ENCODE peak calls at places on chromosome 21, in seven cellular contexts. R, X, B, T, M, K and S are unnamed samples. For H3K4me1, the result is how much of the 10 kb centered on the place peaks cover.

GRCh38 chr21:27721675-27722074 is 754.8 kb upstream of the ADAMTS5 start:
- DNase-seq in R (no peak), X (no peak), B (no peak), T (no peak), M (no peak), K (no peak), S (no peak)

GRCh38 chr21:46071082-46071481 is 26.8 kb upstream of the COL6A2 start:
- DNase-seq in R (no peak), X (no peak), B (no peak), T (no peak), M (no peak), K (peak), S (peak)

GRCh38 chr21:17089121-17089520 is 423.7 kb upstream of the CXADR start:
- DNase-seq in R (no peak), X (no peak), B (no peak), T (no peak), M (no peak), K (no peak), S (no peak)

GRCh38 chr21:37047079-37047478 is 25.8 kb downstream of the PIGP start:
- DNase-seq in R (no peak), X (no peak), B (no peak), T (peak), M (no peak), K (peak), S (no peak)

GRCh38 chr21:14273736-14274538 is 58.0 kb downstream of the RBM11 start:
- DNase-seq in R (peak), X (no peak), B (no peak), T (peak), M (no peak), K (peak), S (peak)

GRCh38 chr21:38351961-38352521 is 95.2 kb downstream of the KCNJ15 start:
- DNase-seq in R (no peak), X (no peak), B (peak), T (peak), M (peak), K (peak), S (no peak)

GRCh38 chr21:44286086-44286715 is 525 bp downstream of the AIRE start:
- DNase-seq in R (no peak), X (no peak), B (no peak), T (no peak), M (no peak), K (no peak), S (no peak)

GRCh38 chr21:16176570-16176969 is 446.8 kb downstream of the USP25 start:
- DNase-seq in R (no peak), X (no peak), B (peak), T (no peak), M (peak), K (no peak), S (no peak)

GRCh38 chr21:31293986-31294385 is 50.1 kb downstream of the TIAM1 start:
- DNase-seq in R (no peak), X (peak), B (peak), T (peak), M (peak), K (no peak), S (no peak)

GRCh38 chr21:17782051-17782450 is 37.1 kb downstream of the C21orf91 start:
- DNase-seq in R (no peak), X (no peak), B (no peak), T (no peak), M (no peak), K (no peak), S (no peak)

GRCh38 chr21:30306821-30307330 is 13.2 kb downstream of the KRTAP26-1 start:
- DNase-seq in R (no peak), X (no peak), B (no peak), T (no peak), M (no peak), K (no peak), S (no peak)

GRCh38 chr21:45276620-45277019 is 11.1 kb downstream of the POFUT2 start:
- DNase-seq in R (no peak), X (no peak), B (no peak), T (no peak), M (no peak), K (peak), S (peak)

GRCh38 chr21:46650476-46651098 is 15.1 kb downstream of the PRMT2 start:
- DNase-seq in R (no peak), X (no peak), B (no peak), T (no peak), M (no peak), K (no peak), S (no peak)

GRCh38 chr21:45834026-45834715 is 147.4 kb upstream of the COL6A1 start:
- DNase-seq in R (no peak), X (no peak), B (no peak), T (no peak), M (no peak), K (no peak), S (no peak)

DNA sequence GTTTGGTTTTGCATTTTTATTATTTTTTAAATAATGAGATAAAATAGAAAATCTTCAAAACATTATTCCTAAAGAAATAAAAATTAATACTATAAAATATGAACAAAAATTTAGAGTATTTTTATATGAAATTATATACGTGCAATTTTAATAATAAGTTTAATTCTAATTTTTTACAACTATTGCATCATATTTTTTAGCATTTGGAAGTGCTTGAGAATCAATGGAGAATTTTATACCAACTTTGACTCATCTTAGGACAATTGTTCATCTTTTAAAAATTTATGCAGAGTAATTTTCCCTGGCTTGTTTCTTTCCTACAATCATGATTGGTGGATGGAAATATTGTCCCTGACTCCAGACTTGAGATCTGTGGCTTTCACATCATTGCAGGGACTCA is 362.5 kb downstream of the MRPL39 start:
- DNase-seq in R (no peak), X (no peak), B (no peak), T (no peak), M (no peak), K (no peak), S (no peak)
- H3K27ac ChIP-seq in R (no peak), X (no peak), B (no peak), T (no peak), M (no peak), K (no peak), S (no peak)

GRCh38 chr21:34799092-34799491 is 130.3 kb downstream of the CLIC6 start:
- DNase-seq in R (no peak), X (no peak), B (no peak), T (no peak), M (no peak), K (no peak), S (no peak)

GRCh38 chr21:34797926-34798595 is 129.3 kb downstream of the CLIC6 start:
- DNase-seq in R (no peak), X (no peak), B (no peak), T (no peak), M (no peak), K (no peak), S (no peak)

GRCh38 chr21:34795152-34796141 is 126.7 kb downstream of the CLIC6 start:
- DNase-seq in R (peak), X (no peak), B (peak), T (peak), M (peak), K (no peak), S (no peak)

GRCh38 chr21:34796518-34797201 is 127.9 kb downstream of the CLIC6 start:
- DNase-seq in R (no peak), X (no peak), B (no peak), T (no peak), M (peak), K (peak), S (no peak)

DNA sequence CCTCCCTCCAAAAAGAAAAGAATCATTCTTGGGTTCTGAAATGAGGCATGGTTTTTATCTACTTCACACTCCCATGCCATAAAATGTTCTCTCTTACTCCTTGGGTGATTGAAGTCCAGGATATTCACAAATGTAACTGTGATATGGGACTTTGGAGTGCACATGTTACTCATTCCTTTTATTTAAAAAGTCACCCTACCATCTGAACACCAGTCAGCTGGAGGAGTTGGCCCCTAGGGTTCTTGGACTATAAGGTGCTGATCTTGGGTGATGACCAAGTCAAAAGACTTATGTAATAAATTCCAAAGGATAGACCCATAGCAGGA is 128.4 kb downstream of the CLIC6 start:
- DNase-seq in R (no peak), X (no peak), B (no peak), T (no peak), M (no peak), K (no peak), S (no peak)
- H3K4me1 ChIP-seq in R (half or more), X (under half), B (under half), T (under half), M (half or more), K (under half), S (under half)

GRCh38 chr21:39367783-39368182 is 18.9 kb upstream of the HMGN1 start:
- DNase-seq in R (no peak), X (no peak), B (no peak), T (no peak), M (no peak), K (no peak), S (no peak)

GRCh38 chr21:39366563-39366962 is 17.7 kb upstream of the HMGN1 start:
- DNase-seq in R (no peak), X (no peak), B (no peak), T (no peak), M (no peak), K (no peak), S (no peak)

GRCh38 chr21:39362733-39363132 is 13.8 kb upstream of the HMGN1 start:
- DNase-seq in R (no peak), X (no peak), B (no peak), T (no peak), M (no peak), K (no peak), S (no peak)

GRCh38 chr21:39364949-39365348 is 16.1 kb upstream of the HMGN1 start:
- DNase-seq in R (no peak), X (no peak), B (no peak), T (no peak), M (no peak), K (no peak), S (no peak)

GRCh38 chr21:39363607-39364555 is 15.0 kb upstream of the HMGN1 start:
- DNase-seq in R (no peak), X (no peak), B (no peak), T (no peak), M (no peak), K (no peak), S (no peak)
- H3K27ac ChIP-seq in R (no peak), X (no peak), B (no peak), T (no peak), M (no peak), K (no peak), S (no peak)

GRCh38 chr21:26125433-26126167 is 45.0 kb downstream of the APP start:
- DNase-seq in R (no peak), X (no peak), B (no peak), T (no peak), M (no peak), K (no peak), S (no peak)
- H3K4me1 ChIP-seq in R (under half), X (half or more), B (under half), T (half or more), M (under half), K (under half), S (under half)

DNA sequence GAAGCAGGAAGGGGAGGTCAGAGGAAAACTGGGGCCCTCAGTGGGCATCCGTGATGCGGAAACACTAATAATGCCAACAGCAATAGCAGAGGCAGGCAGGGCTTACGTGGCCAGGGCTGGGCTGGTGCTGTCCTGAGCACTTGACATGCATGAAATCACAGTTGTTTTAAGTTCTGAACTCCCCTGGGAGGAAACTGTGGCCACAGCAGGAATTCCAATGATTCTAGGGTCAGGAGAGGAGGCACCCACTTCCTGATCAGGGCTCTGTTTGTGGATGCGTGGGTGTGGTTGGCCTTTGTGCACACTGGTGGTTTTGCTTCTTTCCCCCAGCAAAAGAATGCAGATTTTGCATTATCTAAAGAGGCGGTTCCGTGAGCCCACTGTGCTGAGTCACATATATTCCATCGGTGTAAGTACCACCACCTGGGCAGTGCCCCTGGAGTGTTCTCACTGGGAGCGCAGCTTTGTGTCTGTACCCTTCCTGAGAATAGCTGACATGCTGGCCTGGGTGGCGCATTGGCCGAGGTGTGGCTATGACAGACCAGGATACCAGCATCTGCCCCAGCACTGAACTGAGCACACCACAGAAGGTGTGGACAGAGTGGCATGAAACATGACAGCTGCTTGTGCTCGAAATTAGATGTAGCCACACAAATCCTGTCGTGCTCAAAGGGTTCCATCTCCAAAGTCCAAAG is 71.0 kb downstream of the PDE9A start:
- DNase-seq in R (no peak), X (peak), B (peak), T (peak), M (peak), K (no peak), S (peak)
- H3K27ac ChIP-seq in R (no peak), X (no peak), B (peak), T (no peak), M (no peak), K (no peak), S (no peak)